ENCODE peak calls at places on chromosomes 3 and 15, in four cellular contexts. Y is HepG2, G is K562, O is GM12878. C is an unnamed sample.
A peak's percentile ranks its signal among the peaks of the same experiment; 100 is the strongest.

GRCh38 chr3:176959867-176960266 is 237.4 kb downstream of the TBL1XR1 start:
- DNase-seq in Y (no peak), G (peak; percentile 85), O (no peak), C (no peak)

GRCh38 chr3:46186856-46187700 is 21.0 kb downstream of the CCR1 start:
- DNase-seq in O (peak; percentile 87), G (no peak), Y (no peak), C (no peak)

GRCh38 chr15:91491131-91491950 is 362.2 kb upstream of the SLCO3A1 start:
- DNase-seq in Y (no peak), G (peak; percentile 23), O (no peak), C (no peak)

GRCh38 chr15:63348392-63348791 is 33.3 kb downstream of the CA12 start:
- DNase-seq in Y (no peak), G (no peak), O (no peak), C (no peak)

GRCh38 chr3:123287051-123287961 is 85.6 kb downstream of the SEC22A start:
- DNase-seq in O (no peak), Y (no peak), G (no peak), C (no peak)

GRCh38 chr15:50876989-50877360 is 31.5 kb upstream of the AP4E1 start:
- DNase-seq in Y (peak; percentile 78), O (no peak), G (peak; percentile 90), C (peak; percentile 58)

GRCh38 chr3:32412887-32413286 is 21.2 kb downstream of the CMTM7 start:
- DNase-seq in Y (no peak), G (no peak), O (no peak), C (no peak)

GRCh38 chr3:134644731-134645514 is 5.9 kb downstream of the KY start:
- DNase-seq in O (no peak), Y (no peak), G (no peak), C (no peak)

GRCh38 chr3:122199552-122199951 is 16.1 kb downstream of the CASR start:
- DNase-seq in G (no peak), O (no peak), Y (no peak), C (no peak)

GRCh38 chr15:41215708-41216107 is 14.8 kb downstream of the EXD1 start:
- DNase-seq in Y (no peak), G (no peak), O (no peak), C (no peak)

GRCh38 chr3:141816958-141817357 is 53.8 kb downstream of the GRK7 start:
- DNase-seq in Y (no peak), G (no peak), O (no peak), C (no peak)

GRCh38 chr15:85621096-85621495 is 173.6 kb downstream of the KLHL25 start:
- DNase-seq in G (no peak), Y (no peak), O (no peak), C (no peak)

GRCh38 chr3:46359748-46360509 is 6.0 kb downstream of the CCR2 start:
- DNase-seq in G (no peak), O (peak; percentile 68), Y (no peak), C (no peak)

GRCh38 chr15:42066764-42067415 is 27.5 kb downstream of the PLA2G4D start:
- DNase-seq in Y (no peak), G (no peak), O (no peak), C (no peak)

GRCh38 chr3:50687916-50688315 is 13.2 kb downstream of the DOCK3 start:
- DNase-seq in Y (no peak), O (no peak), G (no peak), C (no peak)

GRCh38 chr15:20340331-20340811 is 201.2 kb downstream of the GOLGA6L6 start:
- DNase-seq in Y (no peak), G (no peak), O (no peak), C (no peak)

GRCh38 chr3:188052229-188052965 is 101.6 kb upstream of the LPP start:
- DNase-seq in O (no peak), Y (peak; percentile 90), G (peak; percentile 6), C (no peak)

GRCh38 chr3:124078978-124079911 is 87.3 kb upstream of the ROPN1 start:
- DNase-seq in G (peak; percentile 40), Y (peak; percentile 40), O (no peak), C (peak; percentile 43)

GRCh38 chr3:138461246-138461645 is 26.8 kb downstream of the ESYT3 start:
- DNase-seq in G (no peak), O (no peak), Y (no peak), C (no peak)

GRCh38 chr3:180804871-180805430 is 107.5 kb upstream of the FXR1 start:
- DNase-seq in Y (peak; percentile 29), O (no peak), G (peak; percentile 50), C (peak; percentile 14)

GRCh38 chr3:20039765-20040475 is at the start of gene KAT2B:
- DNase-seq in G (peak; percentile 91), O (no peak), Y (peak; percentile 47), C (peak; percentile 77)

GRCh38 chr15:34366271-34367043 is 539 bp downstream of the LPCAT4 start:
- DNase-seq in O (no peak), Y (peak; percentile 50), G (peak; percentile 84), C (peak; percentile 19)

GRCh38 chr3:11379238-11379823 is 107.1 kb downstream of the ATG7 start:
- DNase-seq in O (peak; percentile 13), G (peak; percentile 29), Y (peak; percentile 24), C (peak; percentile 30)

GRCh38 chr15:29196306-29196705 is 73.3 kb downstream of the NSMCE3 start:
- DNase-seq in G (no peak), O (no peak), Y (no peak), C (no peak)

GRCh38 chr3:42752441-42752840 is 20.6 kb downstream of the CCDC13 start:
- DNase-seq in G (no peak), Y (no peak), O (no peak), C (no peak)

GRCh38 chr3:127213381-127213918 is 20.5 kb downstream of the PRR23E start:
- DNase-seq in O (no peak), G (no peak), Y (no peak), C (no peak)

GRCh38 chr15:49881433-49881832 is 237.6 kb downstream of the ATP8B4 start:
- DNase-seq in O (no peak), G (no peak), Y (no peak), C (no peak)

GRCh38 chr15:28984421-28985375 is 98.9 kb downstream of the APBA2 start:
- DNase-seq in O (no peak), G (peak; percentile 36), Y (peak; percentile 3), C (no peak)

GRCh38 chr15:84949043-84949442 is 32.6 kb upstream of the PDE8A start:
- DNase-seq in O (no peak), Y (no peak), G (no peak), C (no peak)

GRCh38 chr3:197501496-197501878 is 54.3 kb downstream of the BDH1 start:
- DNase-seq in G (no peak), Y (peak; percentile 62), O (peak; percentile 45), C (no peak)

GRCh38 chr3:62723636-62724217 is 151.5 kb downstream of the CADPS start:
- DNase-seq in Y (no peak), G (no peak), O (no peak), C (no peak)

GRCh38 chr15:60328852-60329443 is 68.8 kb downstream of the ANXA2 start:
- DNase-seq in O (no peak), G (peak; percentile 41), Y (no peak), C (peak; percentile 25)

GRCh38 chr15:85598718-85599398 is 195.9 kb downstream of the KLHL25 start:
- DNase-seq in O (no peak), G (no peak), Y (no peak), C (no peak)

GRCh38 chr15:65722191-65722590 is 69.9 kb downstream of the DENND4A start:
- DNase-seq in G (no peak), Y (no peak), O (no peak), C (no peak)

GRCh38 chr3:79872483-79872882 is 104.7 kb upstream of the ROBO1 start:
- DNase-seq in G (no peak), Y (no peak), O (no peak), C (no peak)

GRCh38 chr3:14484741-14485140 is 55.4 kb downstream of the GRIP2 start:
- DNase-seq in Y (no peak), O (no peak), G (no peak), C (no peak)
- TF ChIP-seq FOXK2 in Y (no peak), O (no peak), G (no peak), C (no peak)

DNA sequence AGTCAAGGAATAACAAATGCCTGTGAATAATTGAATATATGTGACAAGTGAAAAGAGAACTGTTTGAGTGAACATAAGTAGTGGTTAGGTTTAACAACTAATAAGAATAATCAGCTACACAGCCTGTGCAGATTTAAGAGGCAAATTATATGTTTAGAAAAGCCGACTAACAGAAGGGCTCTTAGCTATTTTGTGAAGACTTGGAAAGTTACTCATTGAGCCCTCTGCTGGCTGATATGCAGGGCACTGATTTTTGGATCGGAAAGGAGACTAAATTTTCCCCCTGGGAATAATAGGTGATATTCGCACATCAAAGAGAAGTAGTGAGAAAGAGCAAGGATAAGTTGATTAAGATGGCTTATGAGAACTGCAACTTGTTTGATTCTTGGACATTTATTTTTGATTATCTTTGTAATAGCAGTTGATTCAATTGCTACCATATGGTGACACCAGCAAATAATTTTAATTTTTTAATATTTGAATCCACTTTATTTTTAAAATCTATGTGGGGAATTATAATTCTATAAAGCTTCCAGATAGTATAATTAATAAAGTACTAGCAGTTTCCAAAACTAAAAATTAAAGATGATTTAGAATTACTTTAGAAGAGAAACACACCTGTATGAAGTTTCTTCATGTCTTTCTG is 156.2 kb downstream of the NLGN1 start:
- DNase-seq in Y (peak; percentile 10), O (no peak), G (no peak), C (peak; percentile 45)
- TF ChIP-seq FOXK2 in Y (no peak), O (no peak), G (no peak), C (no peak)

GRCh38 chr15:51888593-51889195 is 59.2 kb downstream of the TMOD3 start:
- DNase-seq in G (peak; percentile 22), O (no peak), Y (no peak), C (peak; percentile 25)
- TF ChIP-seq FOXK2 in G (no peak), O (no peak), Y (no peak), C (no peak)

GRCh38 chr15:99707481-99708270 is 25.6 kb downstream of the LYSMD4 start:
- DNase-seq in G (no peak), O (no peak), Y (no peak), C (no peak)
- TF ChIP-seq FOXK2 in G (no peak), O (no peak), Y (no peak), C (no peak)